ENCODE peak calls at places on chromosomes 6 and 20, in seven cellular contexts. A is small intestine; H is activated naive CD8-positive, alpha-beta T cell treated with anti-CD3 and anti-CD28 coated beads, Interleukin-2, amount 50 U/mL, for 24 hours; R is AG04449; K is endothelial cell of umbilical vein; U is GM12892; F is activated T-cell treated with anti-CD3 and anti-CD28 coated beads, Interleukin-2, amount 50 U/mL, for 72 hours. I is an unnamed sample.

GRCh38 chr6:90432408-90432775 is 135.7 kb upstream of the BACH2 start:
- DNase-seq in A (no peak), H (no peak), R (no peak), K (no peak), U (no peak), F (no peak), I (no peak)

GRCh38 chr6:56046576-56046975 is 171.2 kb upstream of the BMP5 start:
- DNase-seq in A (no peak), H (no peak), R (no peak), K (peak; percentile 94), U (no peak), F (no peak), I (peak; percentile 74)

GRCh38 chr6:153131037-153131981 is at the start of gene RGS17:
- DNase-seq in A (peak; percentile 8), H (peak; percentile 22), R (no peak), K (peak; percentile 57), U (peak; percentile 49), F (peak; percentile 41), I (no peak)

GRCh38 chr6:138692058-138692977 is 81.3 kb upstream of the CCDC28A start:
- DNase-seq in A (peak; percentile 55), H (peak; percentile 73), R (no peak), K (peak; percentile 68), U (peak; percentile 87), F (peak; percentile 66), I (no peak)

GRCh38 chr20:57878803-57879424 is 169.1 kb upstream of the PMEPA1 start:
- DNase-seq in A (no peak), H (no peak), R (no peak), K (no peak), U (no peak), F (no peak), I (no peak)

GRCh38 chr20:45934046-45934586 is 367 bp upstream of the PCIF1 start:
- DNase-seq in A (peak; percentile 46), H (no peak), R (no peak), K (no peak), U (peak; percentile 46), F (peak; percentile 60), I (peak; percentile 45)

GRCh38 chr6:89297695-89298351 is 17.3 kb downstream of the GABRR2 start:
- DNase-seq in A (peak; percentile 56), H (peak; percentile 62), R (peak; percentile 81), K (peak; percentile 97), U (peak; percentile 57), F (peak; percentile 54), I (peak; percentile 88)

GRCh38 chr6:71043902-71044301 is 87.0 kb upstream of the B3GAT2 start:
- DNase-seq in A (no peak), H (no peak), R (no peak), K (no peak), U (no peak), F (no peak), I (peak; percentile 77)

GRCh38 chr6:20205722-20206154 is 6.5 kb downstream of the MBOAT1 start:
- DNase-seq in A (no peak), H (no peak), R (no peak), K (no peak), U (no peak), F (no peak), I (peak; percentile 40)

I was measured in MV-4-11.